ENCODE peak calls at places on chromosomes 11 and 22, in five cellular contexts. N is naive thymus-derived CD8-positive, alpha-beta T cell; O is activated T-cell treated with anti-CD3 and anti-CD28 coated beads, Interleukin-2, amount 50 U/mL, for 72 hours; Y is Right ventricle myocardium superior; V is activated CD8-positive, alpha-beta T cell treated with anti-CD3 and anti-CD28 coated beads, Interleukin-2, amount 10 ng/mL, durations not matched to agents 7 days and 5 days. U is an unnamed sample.
A peak's percentile ranks its signal among the peaks of the same experiment; 100 is the strongest.

GRCh38 chr11:60130496-60130895 is 42.0 kb downstream of the MS4A2 start:
- ATAC-seq in V (no peak), N (no peak), O (peak; percentile 47), Y (peak; percentile 76), U (peak; percentile 56)

GRCh38 chr11:26953770-26954392 is 40.0 kb upstream of the FIBIN start:
- ATAC-seq in Y (no peak), O (no peak), N (no peak), V (no peak), U (no peak)

GRCh38 chr11:68369161-68369560 is 56.8 kb downstream of the LRP5 start:
- ATAC-seq in V (no peak), Y (no peak), O (no peak), N (no peak), U (no peak)

GRCh38 chr11:94112182-94112960 is 16.3 kb upstream of the PANX1 start:
- ATAC-seq in O (no peak), Y (peak; percentile 82), V (no peak), N (no peak), U (no peak)

GRCh38 chr11:20647976-20648565 is 21.3 kb upstream of the NELL1 start:
- ATAC-seq in N (no peak), Y (no peak), V (no peak), O (no peak), U (no peak)

GRCh38 chr22:19290400-19291217 is 910 bp downstream of the CLTCL1 start:
- ATAC-seq in Y (peak; percentile 20), N (peak; percentile 29), V (peak; percentile 8), O (no peak), U (peak; percentile 19)

GRCh38 chr11:117300301-117300700 is 9.2 kb downstream of the BACE1-AS start:
- ATAC-seq in N (no peak), Y (peak; percentile 63), O (no peak), V (no peak), U (no peak)

GRCh38 chr11:131849485-131849884 is 479.1 kb downstream of the NTM start:
- ATAC-seq in V (no peak), Y (no peak), N (no peak), O (no peak), U (no peak)

GRCh38 chr22:20937031-20937793 is 20.0 kb downstream of the CRKL start:
- ATAC-seq in V (no peak), O (no peak), Y (peak; percentile 51), N (no peak), U (peak; percentile 19)

GRCh38 chr11:12143461-12144258 is 33.3 kb downstream of the MICAL2 start:
- ATAC-seq in V (peak; percentile 15), O (no peak), Y (peak; percentile 23), N (no peak), U (no peak)

GRCh38 chr11:57899378-57899777 is 124.3 kb upstream of the OR9Q1 start:
- ATAC-seq in N (no peak), Y (no peak), V (no peak), O (no peak), U (no peak)

GRCh38 chr11:130638624-130639023 is 190.2 kb downstream of the ADAMTS15 start:
- ATAC-seq in Y (no peak), N (no peak), V (no peak), O (no peak), U (no peak)

GRCh38 chr11:76074178-76075112 is 131.9 kb downstream of the WNT11 start:
- ATAC-seq in Y (peak; percentile 55), N (no peak), O (no peak), V (no peak), U (no peak)

GRCh38 chr11:95157824-95158223 is 68.2 kb downstream of the ENDOD1 start:
- ATAC-seq in V (peak; percentile 34), N (no peak), O (no peak), Y (no peak), U (peak; percentile 39)

GRCh38 chr11:20080032-20080685 is 80.1 kb downstream of the DBX1 start:
- ATAC-seq in N (no peak), V (no peak), O (no peak), Y (no peak), U (no peak)

GRCh38 chr22:40531951-40532900 is 104.3 kb downstream of the MRTFA start:
- ATAC-seq in Y (peak; percentile 12), N (no peak), O (peak; percentile 54), V (peak; percentile 17), U (peak; percentile 50)

GRCh38 chr11:100830295-100830694 is 143.2 kb downstream of the ARHGAP42 start:
- ATAC-seq in N (no peak), O (no peak), Y (peak; percentile 69), V (no peak), U (no peak)

GRCh38 chr11:119905162-119905561 is 176.2 kb upstream of the NECTIN1 start:
- ATAC-seq in N (no peak), V (no peak), O (no peak), Y (no peak), U (no peak)

GRCh38 chr11:21888814-21889213 is 304.1 kb upstream of the ANO5 start:
- ATAC-seq in V (no peak), O (no peak), N (no peak), Y (no peak), U (no peak)

GRCh38 chr11:74425100-74425499 is 26.9 kb upstream of the PGM2L1 start:
- ATAC-seq in N (no peak), Y (no peak), O (no peak), V (no peak), U (no peak)

GRCh38 chr11:45922425-45923082 is at the start of gene LARGE2:
- ATAC-seq in V (no peak), Y (no peak), N (peak; percentile 10), O (no peak), U (no peak)

GRCh38 chr11:129143335-129143734 is 48.8 kb downstream of the ARHGAP32 start:
- ATAC-seq in Y (peak; percentile 93), V (no peak), O (no peak), N (no peak), U (peak; percentile 46)

GRCh38 chr11:44884056-44884455 is 66.6 kb downstream of the TP53I11 start:
- ATAC-seq in Y (no peak), V (no peak), O (no peak), N (no peak), U (no peak)